ENCODE peak calls at places on chromosomes 5 and 9, in seven cellular contexts. X is activated T-cell treated with anti-CD3 and anti-CD28 coated beads for 1 hour, I is choroid plexus epithelial cell, B is ACHN, A is heart right ventricle, Y is substantia nigra, G is kidney tubule cell. F is an unnamed sample.

GRCh38 chr9:72132052-72132451 is 17.2 kb upstream of the GDA start:
- DNase-seq in B (no peak), G (peak), Y (no peak), X (no peak), I (no peak), A (no peak), F (no peak)

GRCh38 chr9:124347206-124347967 is 67.9 kb downstream of the PSMB7 start:
- DNase-seq in A (no peak), X (no peak), G (no peak), I (no peak), Y (no peak), B (no peak), F (peak)

GRCh38 chr5:93381057-93381456 is 200.0 kb downstream of the NR2F1-AS1 start:
- DNase-seq in B (no peak), Y (no peak), A (no peak), I (peak), G (no peak), X (no peak), F (no peak)

GRCh38 chr9:96524045-96524444 is 74.1 kb downstream of the HABP4 start:
- DNase-seq in X (no peak), I (peak), Y (no peak), B (no peak), A (no peak), G (no peak), F (no peak)

GRCh38 chr9:89666364-89666763 is 61.6 kb downstream of the GADD45G start:
- DNase-seq in Y (no peak), A (no peak), X (no peak), I (no peak), G (no peak), B (no peak), F (no peak)

GRCh38 chr5:75331-76320 is 16.3 kb upstream of the PLEKHG4B start:
- DNase-seq in Y (no peak), I (no peak), A (no peak), G (no peak), B (no peak), X (no peak), F (no peak)

GRCh38 chr9:4339783-4340335 is 40.0 kb upstream of the GLIS3 start:
- DNase-seq in Y (no peak), I (no peak), B (no peak), X (no peak), G (no peak), A (no peak), F (no peak)

GRCh38 chr5:38871790-38872551 is 26.2 kb downstream of the OSMR start:
- DNase-seq in B (peak), X (no peak), G (peak), A (no peak), I (peak), Y (no peak), F (no peak)

GRCh38 chr9:14356376-14356775 is 42.4 kb upstream of the NFIB start:
- DNase-seq in A (no peak), B (no peak), X (no peak), Y (no peak), G (no peak), I (no peak), F (no peak)

GRCh38 chr9:101977614-101978210 is 239.3 kb upstream of the GRIN3A start:
- DNase-seq in A (no peak), G (peak), Y (no peak), I (peak), X (no peak), B (peak), F (no peak)

GRCh38 chr9:127361561-127361960 is 35.4 kb upstream of the SLC2A8 start:
- DNase-seq in A (no peak), I (no peak), Y (no peak), G (no peak), X (no peak), B (no peak), F (no peak)

GRCh38 chr5:1003296-1003937 is 5.2 kb upstream of the NKD2 start:
- DNase-seq in I (peak), B (no peak), Y (no peak), A (no peak), X (no peak), G (peak), F (peak)

GRCh38 chr9:94782367-94783120 is 56.0 kb downstream of the AOPEP start:
- DNase-seq in I (no peak), G (no peak), X (no peak), A (no peak), B (no peak), Y (no peak), F (no peak)

GRCh38 chr5:72388652-72389051 is 68.5 kb downstream of the PTCD2 start:
- DNase-seq in I (no peak), X (no peak), G (no peak), Y (no peak), B (no peak), A (no peak), F (no peak)

GRCh38 chr9:120642129-120642528 is 62.2 kb upstream of the CDK5RAP2 start:
- DNase-seq in X (no peak), I (peak), A (no peak), B (no peak), Y (no peak), G (no peak), F (no peak)

GRCh38 chr5:160789219-160789820 is 62.7 kb downstream of the ATP10B start:
- DNase-seq in G (no peak), I (no peak), X (no peak), Y (no peak), A (no peak), B (no peak), F (no peak)

GRCh38 chr5:157072508-157072907 is 13.6 kb upstream of the HAVCR1 start:
- DNase-seq in X (no peak), Y (no peak), A (no peak), I (no peak), B (no peak), G (peak), F (no peak)

GRCh38 chr9:134858051-134858841 is 22.4 kb upstream of the FCN2 start:
- DNase-seq in X (no peak), I (peak), Y (no peak), B (no peak), G (no peak), A (no peak), F (peak)

GRCh38 chr5:83917261-83917908 is 196.7 kb upstream of the HAPLN1 start:
- DNase-seq in I (no peak), Y (no peak), G (no peak), A (no peak), B (no peak), X (no peak), F (no peak)

GRCh38 chr5:135651156-135651555 is 72.4 kb upstream of the CXCL14 start:
- DNase-seq in A (no peak), X (no peak), Y (no peak), G (peak), B (peak), I (no peak), F (no peak)

GRCh38 chr5:169876376-169876775 is 103.9 kb downstream of the INSYN2B start:
- DNase-seq in I (peak), X (no peak), A (no peak), Y (no peak), B (no peak), G (peak), F (no peak)

GRCh38 chr9:131566158-131566557 is 20.8 kb downstream of the PRRT1B start:
- DNase-seq in B (no peak), G (no peak), A (no peak), Y (no peak), I (no peak), X (no peak), F (no peak)

GRCh38 chr5:91910247-91910646 is 527.1 kb upstream of the ARRDC3 start:
- DNase-seq in Y (no peak), I (no peak), G (no peak), A (no peak), B (no peak), X (no peak), F (no peak)

GRCh38 chr5:164362021-164362420 is 856.6 kb downstream of the MAT2B start:
- DNase-seq in X (no peak), B (no peak), A (no peak), G (no peak), Y (no peak), I (no peak), F (no peak)

GRCh38 chr9:131840220-131840619 is 100.3 kb upstream of the RAPGEF1 start:
- DNase-seq in A (no peak), X (no peak), G (no peak), Y (no peak), B (no peak), I (no peak), F (no peak)

GRCh38 chr9:37903581-37903830 is 421 bp downstream of the SLC25A51 start:
- DNase-seq in A (peak), G (peak), B (peak), Y (peak), X (no peak), I (no peak), F (peak)

GRCh38 chr9:81474125-81474524 is 215.2 kb downstream of the TLE1 start:
- DNase-seq in I (no peak), X (no peak), A (no peak), B (no peak), G (no peak), Y (no peak), F (no peak)

GRCh38 chr9:137761032-137761431 is 116.5 kb upstream of the CACNA1B start:
- DNase-seq in A (no peak), Y (no peak), B (no peak), I (peak), X (no peak), G (peak), F (no peak)

GRCh38 chr9:27558307-27558706 is 15.0 kb downstream of the C9orf72 start:
- DNase-seq in X (no peak), G (no peak), Y (no peak), A (no peak), I (no peak), B (no peak), F (no peak)

GRCh38 chr9:91047529-91047928 is 245.9 kb downstream of the SYK start:
- DNase-seq in A (no peak), B (no peak), G (no peak), X (no peak), I (no peak), Y (no peak), F (no peak)

GRCh38 chr9:92164490-92164889 is 49.3 kb upstream of the SPTLC1 start:
- DNase-seq in Y (no peak), A (no peak), I (no peak), G (no peak), X (no peak), B (no peak), F (no peak)

GRCh38 chr9:105445203-105445881 is 2.5 kb upstream of the FSD1L start:
- DNase-seq in G (no peak), X (no peak), A (peak), I (no peak), B (no peak), Y (no peak), F (no peak)

GRCh38 chr9:36717276-36717675 is 144.6 kb downstream of the MELK start:
- DNase-seq in I (no peak), G (no peak), B (no peak), A (no peak), X (no peak), Y (no peak), F (no peak)

F was measured in tibial artery.